ENCODE peak calls at places on chromosomes 16 and 17, in six cellular contexts. One of them, this sample, is unnamed.

GRCh38 chr17:8122391-8122922 is 1.4 kb downstream of the HES7 start:
- DNase-seq in IMR-90: peak
- DNase-seq in upper lobe of left lung: no peak
- DNase-seq in astrocyte: peak
- DNase-seq in sigmoid colon: no peak
- DNase-seq in heart left ventricle: no peak
- DNase-seq in this sample: no peak

GRCh38 chr17:7916799-7917198 is 710 bp upstream of the RNF227 start:
- DNase-seq in upper lobe of left lung: no peak
- DNase-seq in astrocyte: peak
- DNase-seq in IMR-90: peak
- DNase-seq in heart left ventricle: no peak
- DNase-seq in sigmoid colon: no peak
- DNase-seq in this sample: no peak

GRCh38 chr16:69909760-69910159 is 41.4 kb upstream of the CLEC18A start:
- DNase-seq in astrocyte: no peak
- DNase-seq in upper lobe of left lung: no peak
- DNase-seq in IMR-90: no peak
- DNase-seq in sigmoid colon: no peak
- DNase-seq in heart left ventricle: no peak
- DNase-seq in this sample: no peak

GRCh38 chr17:79391808-79392233 is 219.0 kb downstream of the RBFOX3 start:
- DNase-seq in IMR-90: peak
- DNase-seq in astrocyte: peak
- DNase-seq in heart left ventricle: peak
- DNase-seq in upper lobe of left lung: peak
- DNase-seq in sigmoid colon: peak
- DNase-seq in this sample: peak

GRCh38 chr17:28474035-28474640 is 694 bp downstream of the SLC13A2 start:
- DNase-seq in astrocyte: no peak
- DNase-seq in heart left ventricle: no peak
- DNase-seq in sigmoid colon: peak
- DNase-seq in IMR-90: no peak
- DNase-seq in upper lobe of left lung: no peak
- DNase-seq in this sample: peak

GRCh38 chr17:3009411-3009920 is 53.9 kb downstream of the OR1D5 start:
- DNase-seq in astrocyte: no peak
- DNase-seq in upper lobe of left lung: no peak
- DNase-seq in sigmoid colon: peak
- DNase-seq in heart left ventricle: no peak
- DNase-seq in IMR-90: no peak
- DNase-seq in this sample: no peak

GRCh38 chr17:5785867-5786509 is 201.7 kb upstream of the NLRP1 start:
- DNase-seq in sigmoid colon: no peak
- DNase-seq in astrocyte: peak
- DNase-seq in upper lobe of left lung: no peak
- DNase-seq in IMR-90: peak
- DNase-seq in heart left ventricle: no peak
- DNase-seq in this sample: no peak

GRCh38 chr16:76277099-76278030 is at the start of gene CNTNAP4:
- DNase-seq in astrocyte: no peak
- DNase-seq in IMR-90: no peak
- DNase-seq in upper lobe of left lung: no peak
- DNase-seq in sigmoid colon: peak
- DNase-seq in heart left ventricle: no peak
- DNase-seq in this sample: no peak

GRCh38 chr16:61432421-61432820 is 603.8 kb downstream of the CDH8 start:
- DNase-seq in sigmoid colon: no peak
- DNase-seq in heart left ventricle: no peak
- DNase-seq in astrocyte: no peak
- DNase-seq in upper lobe of left lung: no peak
- DNase-seq in IMR-90: no peak
- DNase-seq in this sample: no peak

GRCh38 chr16:24102120-24102740 is 153.9 kb upstream of the CACNG3 start:
- DNase-seq in astrocyte: no peak
- DNase-seq in upper lobe of left lung: no peak
- DNase-seq in heart left ventricle: no peak
- DNase-seq in IMR-90: no peak
- DNase-seq in sigmoid colon: no peak
- DNase-seq in this sample: no peak

GRCh38 chr17:56358651-56359050 is 205.4 kb downstream of the ANKFN1 start:
- DNase-seq in IMR-90: peak
- DNase-seq in sigmoid colon: no peak
- DNase-seq in upper lobe of left lung: no peak
- DNase-seq in astrocyte: peak
- DNase-seq in heart left ventricle: no peak
- DNase-seq in this sample: no peak

GRCh38 chr16:88383401-88384221 is 852 bp downstream of the ZNF469 start:
- DNase-seq in IMR-90: peak
- DNase-seq in heart left ventricle: no peak
- DNase-seq in sigmoid colon: peak
- DNase-seq in upper lobe of left lung: no peak
- DNase-seq in astrocyte: peak
- DNase-seq in this sample: no peak

GRCh38 chr16:22192261-22193133 is 13.6 kb upstream of the EEF2K start:
- DNase-seq in heart left ventricle: peak
- DNase-seq in upper lobe of left lung: peak
- DNase-seq in IMR-90: peak
- DNase-seq in sigmoid colon: peak
- DNase-seq in astrocyte: peak
- DNase-seq in this sample: peak

GRCh38 chr17:81909966-81910839 is 996 bp downstream of the PCYT2 start:
- DNase-seq in astrocyte: no peak
- DNase-seq in IMR-90: no peak
- DNase-seq in sigmoid colon: peak
- DNase-seq in upper lobe of left lung: no peak
- DNase-seq in heart left ventricle: no peak
- DNase-seq in this sample: no peak

GRCh38 chr17:44987194-44987882 is 19.2 kb upstream of the C1QL1 start:
- DNase-seq in upper lobe of left lung: no peak
- DNase-seq in heart left ventricle: no peak
- DNase-seq in sigmoid colon: no peak
- DNase-seq in IMR-90: no peak
- DNase-seq in astrocyte: no peak
- DNase-seq in this sample: no peak

GRCh38 chr17:41919165-41919817 is 540 bp upstream of the ACLY start:
- DNase-seq in heart left ventricle: no peak
- DNase-seq in astrocyte: no peak
- DNase-seq in upper lobe of left lung: peak
- DNase-seq in sigmoid colon: no peak
- DNase-seq in IMR-90: no peak
- DNase-seq in this sample: no peak
- H3K4me3 ChIP-seq in heart left ventricle: peak
- H3K4me3 ChIP-seq in astrocyte: peak
- H3K4me3 ChIP-seq in upper lobe of left lung: peak
- H3K4me3 ChIP-seq in sigmoid colon: peak
- H3K4me3 ChIP-seq in IMR-90: peak
- H3K4me3 ChIP-seq in this sample: peak

DNA sequence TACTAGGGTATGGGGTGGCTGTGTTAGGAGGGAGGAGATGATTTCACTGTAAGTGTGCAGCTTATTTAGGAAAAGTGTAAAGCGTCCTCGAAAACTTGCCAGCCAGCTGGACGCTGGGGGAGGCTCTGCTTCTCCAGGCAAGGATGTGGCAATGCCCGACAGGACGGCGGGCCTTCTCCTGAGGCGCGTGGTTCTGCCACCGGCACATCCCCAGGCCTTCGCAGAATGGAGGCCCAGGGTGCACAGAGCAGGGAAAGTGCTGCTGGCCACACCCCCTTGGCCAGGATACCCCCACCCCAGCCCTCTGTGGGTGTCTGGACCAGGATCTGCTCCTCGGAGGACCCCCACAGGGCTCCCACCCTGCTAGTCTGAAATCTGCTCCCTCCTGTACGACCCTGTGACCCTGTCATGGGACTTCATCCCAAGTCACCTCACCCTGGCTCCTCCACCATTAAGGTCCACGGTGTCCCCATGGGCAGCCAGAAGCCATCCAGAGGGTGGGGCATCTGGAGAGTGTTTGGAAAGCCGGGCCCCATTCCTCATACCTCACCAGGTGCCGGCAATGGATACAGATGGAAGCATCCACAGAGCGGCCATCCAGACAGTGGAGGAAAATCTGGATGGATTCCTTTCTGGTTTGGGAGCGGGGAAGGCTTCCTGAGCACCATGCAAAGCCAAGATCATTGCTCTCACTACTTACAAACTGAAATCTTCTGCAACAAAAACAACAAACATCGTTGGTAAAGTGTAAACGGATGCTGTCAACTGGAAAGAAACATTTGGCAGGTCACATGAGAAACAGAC is 9.2 kb upstream of the SRRM2 start:
- DNase-seq in IMR-90: no peak
- DNase-seq in astrocyte: no peak
- DNase-seq in sigmoid colon: no peak
- DNase-seq in upper lobe of left lung: no peak
- DNase-seq in heart left ventricle: no peak
- DNase-seq in this sample: no peak
- TF ChIP-seq CTCF in IMR-90: no peak
- TF ChIP-seq CTCF in astrocyte: no peak
- TF ChIP-seq CTCF in sigmoid colon: no peak
- TF ChIP-seq CTCF in upper lobe of left lung: no peak
- TF ChIP-seq CTCF in heart left ventricle: no peak
- TF ChIP-seq CTCF in this sample: no peak

GRCh38 chr16:2763173-2763572 is 10.7 kb downstream of the SRRM2 start:
- DNase-seq in sigmoid colon: no peak
- DNase-seq in upper lobe of left lung: no peak
- DNase-seq in heart left ventricle: no peak
- DNase-seq in astrocyte: no peak
- DNase-seq in IMR-90: no peak
- DNase-seq in this sample: no peak

GRCh38 chr16:2762711-2763110 is 10.3 kb downstream of the SRRM2 start:
- DNase-seq in sigmoid colon: no peak
- DNase-seq in IMR-90: no peak
- DNase-seq in heart left ventricle: no peak
- DNase-seq in astrocyte: no peak
- DNase-seq in upper lobe of left lung: no peak
- DNase-seq in this sample: no peak

GRCh38 chr16:2761472-2761871 is 9.0 kb downstream of the SRRM2 start:
- DNase-seq in heart left ventricle: no peak
- DNase-seq in sigmoid colon: no peak
- DNase-seq in upper lobe of left lung: no peak
- DNase-seq in IMR-90: no peak
- DNase-seq in astrocyte: no peak
- DNase-seq in this sample: no peak

GRCh38 chr16:2764718-2765117 is 12.3 kb downstream of the SRRM2 start:
- DNase-seq in sigmoid colon: no peak
- DNase-seq in heart left ventricle: no peak
- DNase-seq in IMR-90: no peak
- DNase-seq in astrocyte: no peak
- DNase-seq in upper lobe of left lung: no peak
- DNase-seq in this sample: no peak

DNA sequence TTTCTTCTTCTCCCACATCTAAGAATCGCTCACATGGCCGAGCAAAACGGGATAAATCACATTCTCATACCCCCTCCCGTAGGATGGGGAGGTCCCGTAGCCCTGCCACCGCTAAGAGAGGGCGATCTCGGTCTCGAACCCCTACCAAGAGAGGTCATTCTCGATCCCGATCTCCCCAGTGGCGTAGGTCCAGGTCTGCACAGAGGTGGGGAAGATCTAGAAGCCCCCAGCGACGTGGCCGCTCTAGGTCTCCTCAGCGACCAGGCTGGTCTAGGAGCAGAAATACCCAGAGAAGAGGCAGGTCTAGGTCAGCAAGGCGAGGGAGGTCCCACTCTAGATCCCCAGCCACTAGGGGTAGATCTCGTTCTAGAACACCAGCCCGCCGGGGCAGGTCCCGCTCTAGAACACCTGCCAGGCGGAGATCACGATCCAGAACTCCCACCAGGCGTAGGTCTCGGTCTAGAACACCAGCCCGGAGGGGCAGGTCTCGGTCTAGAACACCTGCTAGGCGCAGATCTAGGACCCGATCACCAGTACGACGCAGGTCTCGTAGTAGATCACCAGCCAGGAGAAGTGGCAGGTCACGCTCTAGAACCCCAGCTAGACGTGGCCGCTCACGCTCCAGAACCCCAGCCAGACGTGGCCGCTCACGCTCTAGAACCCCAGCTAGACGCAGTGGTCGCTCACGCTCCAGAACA is 9.6 kb downstream of the SRRM2 start:
- DNase-seq in sigmoid colon: no peak
- DNase-seq in upper lobe of left lung: no peak
- DNase-seq in IMR-90: no peak
- DNase-seq in astrocyte: no peak
- DNase-seq in heart left ventricle: no peak
- DNase-seq in this sample: no peak
- H3K27ac ChIP-seq in sigmoid colon: no peak
- H3K27ac ChIP-seq in upper lobe of left lung: no peak
- H3K27ac ChIP-seq in IMR-90: no peak
- H3K27ac ChIP-seq in astrocyte: no peak
- H3K27ac ChIP-seq in heart left ventricle: no peak
- H3K27ac ChIP-seq in this sample: no peak

DNA sequence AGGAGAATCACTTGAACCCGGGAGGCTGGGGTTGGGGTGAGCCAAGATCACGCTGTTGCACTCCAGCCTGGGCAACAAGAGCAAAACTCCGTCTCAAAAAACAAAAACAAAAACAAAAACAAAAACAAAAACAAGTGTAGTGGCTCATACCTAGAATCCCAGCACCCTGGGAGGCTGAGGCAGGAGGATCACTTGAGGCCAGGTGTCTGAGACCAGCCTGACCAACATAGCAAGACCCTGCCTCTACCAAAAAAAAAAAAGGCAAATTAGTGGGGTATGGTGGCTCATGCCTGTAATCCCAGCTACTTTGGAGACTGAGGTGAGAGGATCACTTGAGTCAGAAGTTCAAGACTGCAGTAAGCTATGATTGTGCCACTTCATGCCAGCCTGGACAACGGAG is 26.4 kb upstream of the HAPSTR1 start:
- DNase-seq in heart left ventricle: no peak
- DNase-seq in IMR-90: no peak
- DNase-seq in sigmoid colon: no peak
- DNase-seq in astrocyte: no peak
- DNase-seq in upper lobe of left lung: no peak
- DNase-seq in this sample: no peak
- H3K4me3 ChIP-seq in heart left ventricle: no peak
- H3K4me3 ChIP-seq in IMR-90: no peak
- H3K4me3 ChIP-seq in sigmoid colon: no peak
- H3K4me3 ChIP-seq in astrocyte: no peak
- H3K4me3 ChIP-seq in upper lobe of left lung: no peak
- H3K4me3 ChIP-seq in this sample: no peak

GRCh38 chr17:18182978-18183333 is 672 bp upstream of the ALKBH5 start:
- DNase-seq in heart left ventricle: peak
- DNase-seq in sigmoid colon: peak
- DNase-seq in IMR-90: peak
- DNase-seq in upper lobe of left lung: peak
- DNase-seq in astrocyte: no peak
- DNase-seq in this sample: peak

GRCh38 chr17:18185391-18185790 is 1.8 kb downstream of the ALKBH5 start:
- DNase-seq in heart left ventricle: no peak
- DNase-seq in sigmoid colon: no peak
- DNase-seq in IMR-90: peak
- DNase-seq in upper lobe of left lung: no peak
- DNase-seq in astrocyte: peak
- DNase-seq in this sample: no peak

GRCh38 chr17:18183334-18184142 is at the start of gene ALKBH5:
- DNase-seq in IMR-90: peak
- DNase-seq in sigmoid colon: peak
- DNase-seq in astrocyte: peak
- DNase-seq in upper lobe of left lung: peak
- DNase-seq in heart left ventricle: peak
- DNase-seq in this sample: peak

GRCh38 chr17:18185832-18186231 is 2.2 kb downstream of the ALKBH5 start:
- DNase-seq in heart left ventricle: no peak
- DNase-seq in IMR-90: peak
- DNase-seq in upper lobe of left lung: no peak
- DNase-seq in sigmoid colon: no peak
- DNase-seq in astrocyte: peak
- DNase-seq in this sample: no peak

GRCh38 chr17:18184143-18185007 is 747 bp downstream of the ALKBH5 start:
- DNase-seq in upper lobe of left lung: peak
- DNase-seq in astrocyte: peak
- DNase-seq in sigmoid colon: peak
- DNase-seq in IMR-90: peak
- DNase-seq in heart left ventricle: peak
- DNase-seq in this sample: peak
- TF ChIP-seq CTCF in upper lobe of left lung: no peak
- TF ChIP-seq CTCF in astrocyte: no peak
- TF ChIP-seq CTCF in sigmoid colon: no peak
- TF ChIP-seq CTCF in IMR-90: no peak
- TF ChIP-seq CTCF in heart left ventricle: no peak
- TF ChIP-seq CTCF in this sample: no peak